ENCODE peak calls at places on chromosomes 11 and 22, in four cellular contexts. One of them, this sample, is unnamed.

GRCh38 chr22:19478466-19479357 is at the start of gene UFD1:
- DNase-seq in RPMI8226: peak; percentile 61
- DNase-seq in NCI-H460: peak; percentile 59
- DNase-seq in NCI-H146: peak; percentile 71
- DNase-seq in this sample: no peak

GRCh38 chr11:111631034-111631665 is 28.9 kb downstream of the SIK2 start:
- DNase-seq in NCI-H460: no peak
- DNase-seq in RPMI8226: no peak
- DNase-seq in NCI-H146: no peak
- DNase-seq in this sample: no peak

GRCh38 chr11:132866783-132867545 is 665.3 kb downstream of the OPCML start:
- DNase-seq in RPMI8226: no peak
- DNase-seq in NCI-H146: no peak
- DNase-seq in NCI-H460: no peak
- DNase-seq in this sample: no peak

GRCh38 chr11:92801685-92802084 is 167.8 kb upstream of the MTNR1B start:
- DNase-seq in NCI-H460: no peak
- DNase-seq in RPMI8226: no peak
- DNase-seq in NCI-H146: no peak
- DNase-seq in this sample: no peak

GRCh38 chr22:39808087-39808486 is 85.5 kb downstream of the ENTHD1 start:
- DNase-seq in NCI-H460: peak; percentile 28
- DNase-seq in NCI-H146: peak; percentile 4
- DNase-seq in RPMI8226: peak; percentile 54
- DNase-seq in this sample: no peak

GRCh38 chr11:132312616-132313210 is 942.3 kb downstream of the NTM start:
- DNase-seq in NCI-H146: peak; percentile 76
- DNase-seq in NCI-H460: no peak
- DNase-seq in RPMI8226: peak; percentile 14
- DNase-seq in this sample: peak; percentile 22

GRCh38 chr11:106131998-106132397 is 54.5 kb downstream of the AASDHPPT start:
- DNase-seq in NCI-H146: no peak
- DNase-seq in RPMI8226: no peak
- DNase-seq in NCI-H460: no peak
- DNase-seq in this sample: no peak

GRCh38 chr11:548700-549603 is 11.6 kb downstream of the LMNTD2 start:
- DNase-seq in RPMI8226: no peak
- DNase-seq in NCI-H460: no peak
- DNase-seq in NCI-H146: no peak
- DNase-seq in this sample: no peak

GRCh38 chr11:112408551-112408950 is 147.9 kb upstream of the PLET1 start:
- DNase-seq in RPMI8226: no peak
- DNase-seq in NCI-H460: no peak
- DNase-seq in NCI-H146: no peak
- DNase-seq in this sample: no peak

GRCh38 chr11:117221775-117222517 is 9.9 kb downstream of the PCSK7 start:
- DNase-seq in NCI-H146: no peak
- DNase-seq in RPMI8226: no peak
- DNase-seq in NCI-H460: no peak
- DNase-seq in this sample: no peak

GRCh38 chr11:45169310-45170072 is 23.1 kb downstream of the PRDM11 start:
- DNase-seq in NCI-H146: no peak
- DNase-seq in RPMI8226: no peak
- DNase-seq in NCI-H460: no peak
- DNase-seq in this sample: no peak

GRCh38 chr22:50712341-50713007 is 25.5 kb upstream of the ACR start:
- DNase-seq in NCI-H146: no peak
- DNase-seq in NCI-H460: no peak
- DNase-seq in RPMI8226: peak; percentile 33
- DNase-seq in this sample: no peak

GRCh38 chr11:110173775-110174644 is 80.8 kb downstream of the ZC3H12C start:
- DNase-seq in NCI-H460: peak; percentile 28
- DNase-seq in NCI-H146: peak; percentile 5
- DNase-seq in RPMI8226: peak; percentile 47
- DNase-seq in this sample: no peak

GRCh38 chr11:64088159-64089026 is 52.7 kb downstream of the FLRT1 start:
- DNase-seq in NCI-H460: no peak
- DNase-seq in NCI-H146: no peak
- DNase-seq in RPMI8226: no peak
- DNase-seq in this sample: no peak

GRCh38 chr22:35258144-35258988 is 1.1 kb downstream of the HMGXB4 start:
- DNase-seq in NCI-H146: peak; percentile 8
- DNase-seq in NCI-H460: no peak
- DNase-seq in RPMI8226: peak; percentile 7
- DNase-seq in this sample: no peak

GRCh38 chr22:28628766-28629165 is 50.9 kb downstream of the TTC28 start:
- DNase-seq in NCI-H460: no peak
- DNase-seq in NCI-H146: no peak
- DNase-seq in RPMI8226: no peak
- DNase-seq in this sample: no peak

GRCh38 chr11:105862736-105863367 is 159.2 kb downstream of the MSANTD4 start:
- DNase-seq in RPMI8226: peak; percentile 70
- DNase-seq in NCI-H146: peak; percentile 49
- DNase-seq in NCI-H460: peak; percentile 30
- DNase-seq in this sample: no peak

GRCh38 chr11:119085523-119085878 is 820 bp downstream of the HMBS start:
- DNase-seq in NCI-H146: no peak
- DNase-seq in NCI-H460: no peak
- DNase-seq in RPMI8226: no peak
- DNase-seq in this sample: no peak

GRCh38 chr22:30841264-30841663 is 127.3 kb downstream of the MORC2 start:
- DNase-seq in NCI-H460: no peak
- DNase-seq in NCI-H146: no peak
- DNase-seq in RPMI8226: no peak
- DNase-seq in this sample: no peak

GRCh38 chr22:17314472-17314871 is 54.8 kb upstream of the CECR2 start:
- DNase-seq in RPMI8226: no peak
- DNase-seq in NCI-H460: no peak
- DNase-seq in NCI-H146: peak; percentile 26
- DNase-seq in this sample: no peak

This sample was measured in NCI-H2081 treated with DMSO at 0.1 percent for 48 hours.